ENCODE peak calls at places on chromosomes 1 and 21, in eight cellular contexts. E, U, P, Y, C, S, M and L are unnamed samples.

GRCh38 chr1:17547271-17547670 is 7.8 kb downstream of the ARHGEF10L start:
- DNase-seq in E (no peak), U (no peak), P (no peak), Y (no peak), C (no peak), S (no peak), M (no peak), L (no peak)

GRCh38 chr1:198837276-198838021 is 198.6 kb downstream of the PTPRC start:
- DNase-seq in E (no peak), U (no peak), P (no peak), Y (peak), C (no peak), S (no peak), M (no peak), L (no peak)

GRCh38 chr1:9700340-9700739 is 48.8 kb downstream of the PIK3CD start:
- DNase-seq in E (peak), U (no peak), P (no peak), Y (peak), C (peak), S (no peak), M (peak), L (peak)

GRCh38 chr21:14119038-14119437 is 91.7 kb downstream of the LIPI start:
- DNase-seq in E (no peak), U (no peak), P (no peak), Y (no peak), C (peak), S (no peak), M (no peak), L (no peak)

GRCh38 chr1:180994262-180994661 is 28.4 kb downstream of the STX6 start:
- DNase-seq in E (no peak), U (no peak), P (no peak), Y (no peak), C (peak), S (no peak), M (no peak), L (no peak)

GRCh38 chr1:115829947-115830346 is 11.0 kb downstream of the NHLH2 start:
- DNase-seq in E (no peak), U (no peak), P (no peak), Y (no peak), C (no peak), S (no peak), M (no peak), L (no peak)

GRCh38 chr1:185338719-185339622 is 21.9 kb upstream of the IVNS1ABP start:
- DNase-seq in E (no peak), U (peak), P (peak), Y (no peak), C (no peak), S (no peak), M (no peak), L (no peak)

GRCh38 chr21:23812485-23812884 is 1794.8 kb downstream of the MRPL39 start:
- DNase-seq in E (no peak), U (no peak), P (no peak), Y (no peak), C (no peak), S (no peak), M (no peak), L (no peak)

GRCh38 chr1:164446020-164446419 is 113.0 kb upstream of the PBX1 start:
- DNase-seq in E (no peak), U (no peak), P (no peak), Y (no peak), C (no peak), S (no peak), M (no peak), L (no peak)

GRCh38 chr1:54081306-54082270 is 28.2 kb downstream of the TCEANC2 start:
- DNase-seq in E (peak), U (peak), P (peak), Y (peak), C (peak), S (peak), M (peak), L (peak)

GRCh38 chr1:20698195-20698910 is 19.5 kb downstream of the KIF17 start:
- DNase-seq in E (peak), U (no peak), P (no peak), Y (peak), C (peak), S (no peak), M (peak), L (peak)

GRCh38 chr1:53644909-53645689 is 93.9 kb downstream of the GLIS1 start:
- DNase-seq in E (no peak), U (no peak), P (no peak), Y (no peak), C (peak), S (no peak), M (no peak), L (no peak)

GRCh38 chr1:240712014-240712731 is 100.2 kb upstream of the GREM2 start:
- DNase-seq in E (peak), U (no peak), P (no peak), Y (no peak), C (peak), S (no peak), M (no peak), L (peak)

GRCh38 chr1:64479874-64480273 is 9.9 kb downstream of the CACHD1 start:
- DNase-seq in E (no peak), U (no peak), P (no peak), Y (no peak), C (no peak), S (no peak), M (no peak), L (no peak)

GRCh38 chr1:198472123-198472522 is 68.4 kb downstream of the ATP6V1G3 start:
- DNase-seq in E (no peak), U (no peak), P (no peak), Y (no peak), C (no peak), S (no peak), M (no peak), L (no peak)

GRCh38 chr1:154992721-154993571 is 440 bp upstream of the LENEP start:
- DNase-seq in E (no peak), U (no peak), P (no peak), Y (no peak), C (peak), S (no peak), M (no peak), L (no peak)

GRCh38 chr1:41476807-41477361 is 7.6 kb downstream of the EDN2 start:
- DNase-seq in E (no peak), U (no peak), P (no peak), Y (no peak), C (no peak), S (no peak), M (no peak), L (no peak)

GRCh38 chr1:192763243-192763642 is 45.6 kb upstream of the RGS2 start:
- DNase-seq in E (no peak), U (no peak), P (no peak), Y (no peak), C (peak), S (no peak), M (no peak), L (no peak)

GRCh38 chr1:40673452-40673851 is 8.0 kb upstream of the RIMS3 start:
- DNase-seq in E (no peak), U (no peak), P (no peak), Y (no peak), C (peak), S (no peak), M (no peak), L (no peak)

GRCh38 chr1:151494741-151495281 is 16.4 kb upstream of the CGN start:
- DNase-seq in E (no peak), U (no peak), P (no peak), Y (peak), C (peak), S (no peak), M (peak), L (no peak)

GRCh38 chr1:203039609-203040517 is 13.6 kb downstream of the PPFIA4 start:
- DNase-seq in E (no peak), U (no peak), P (no peak), Y (no peak), C (no peak), S (no peak), M (no peak), L (no peak)

GRCh38 chr1:34500451-34500850 is 254.4 kb upstream of the GJB5 start:
- DNase-seq in E (no peak), U (no peak), P (peak), Y (peak), C (no peak), S (no peak), M (peak), L (no peak)

GRCh38 chr1:68974447-68974846 is 477.6 kb upstream of the DEPDC1 start:
- DNase-seq in E (no peak), U (no peak), P (no peak), Y (no peak), C (no peak), S (no peak), M (no peak), L (no peak)

GRCh38 chr1:200364831-200365230 is 45.0 kb downstream of the ZNF281 start:
- DNase-seq in E (no peak), U (no peak), P (no peak), Y (no peak), C (peak), S (no peak), M (no peak), L (no peak)

GRCh38 chr1:914891-915280 is 8.8 kb upstream of the SAMD11 start:
- DNase-seq in E (no peak), U (no peak), P (no peak), Y (no peak), C (no peak), S (no peak), M (no peak), L (no peak)

GRCh38 chr21:14120091-14120734 is 90.5 kb downstream of the LIPI start:
- DNase-seq in E (no peak), U (peak), P (peak), Y (peak), C (peak), S (peak), M (no peak), L (no peak)

GRCh38 chr1:18011703-18012102 is 95.9 kb upstream of the IGSF21 start:
- DNase-seq in E (no peak), U (no peak), P (no peak), Y (no peak), C (no peak), S (no peak), M (no peak), L (no peak)

GRCh38 chr1:29136463-29136915 is 12.8 kb upstream of the TMEM200B start:
- DNase-seq in E (no peak), U (no peak), P (no peak), Y (no peak), C (peak), S (no peak), M (no peak), L (no peak)

GRCh38 chr21:25408666-25409065 is 198.6 kb downstream of the MRPL39 start:
- DNase-seq in E (no peak), U (no peak), P (no peak), Y (no peak), C (no peak), S (no peak), M (no peak), L (no peak)

GRCh38 chr1:12095822-12096263 is 32.7 kb downstream of the TNFRSF8 start:
- DNase-seq in E (peak), U (no peak), P (no peak), Y (no peak), C (peak), S (no peak), M (no peak), L (peak)

GRCh38 chr1:204145033-204145504 is 6.8 kb downstream of the ETNK2 start:
- DNase-seq in E (no peak), U (no peak), P (no peak), Y (no peak), C (no peak), S (no peak), M (no peak), L (no peak)

GRCh38 chr21:45467221-45467779 is 62.3 kb downstream of the COL18A1 start:
- DNase-seq in E (no peak), U (no peak), P (no peak), Y (no peak), C (no peak), S (no peak), M (no peak), L (no peak)

GRCh38 chr1:119773711-119774241 is 5.1 kb upstream of the HMGCS2 start:
- DNase-seq in E (no peak), U (no peak), P (no peak), Y (peak), C (peak), S (no peak), M (no peak), L (no peak)

GRCh38 chr1:50930193-50930592 is 29.9 kb downstream of the FAF1 start:
- DNase-seq in E (no peak), U (no peak), P (no peak), Y (no peak), C (no peak), S (no peak), M (no peak), L (no peak)